ENCODE peak calls at places on chromosomes 5 and 9, in seven cellular contexts. U is H54, Z is IMR-90, W is uterus, H is tibial nerve, N is lower leg skin, F is NB4. J is an unnamed sample.

GRCh38 chr9:83231039-83231438 is 168.1 kb upstream of the RASEF start:
- DNase-seq in Z (no peak), N (no peak), U (no peak), W (no peak), F (no peak), H (no peak), J (no peak)

GRCh38 chr5:131185523-131186104 is 14.9 kb downstream of the LYRM7 start:
- DNase-seq in U (no peak), N (no peak), F (no peak), W (no peak), Z (no peak), H (no peak), J (peak; percentile 30)

GRCh38 chr5:134248271-134248670 is 22.4 kb upstream of the PPP2CA start:
- DNase-seq in F (no peak), Z (peak; percentile 17), W (no peak), U (no peak), H (no peak), N (no peak), J (no peak)

GRCh38 chr5:138920181-138920580 is 45.0 kb upstream of the LRRTM2 start:
- DNase-seq in N (no peak), Z (no peak), W (no peak), H (no peak), F (no peak), U (no peak), J (no peak)

GRCh38 chr5:178213748-178214151 is 9.4 kb downstream of the HNRNPAB start:
- DNase-seq in N (no peak), Z (no peak), H (no peak), W (no peak), F (no peak), U (no peak), J (no peak)

GRCh38 chr9:4116708-4117460 is 183.0 kb downstream of the GLIS3 start:
- DNase-seq in F (no peak), N (no peak), Z (no peak), W (no peak), U (no peak), H (peak; percentile 49), J (no peak)

GRCh38 chr9:106861585-106862114 is 1.3 kb upstream of the ZNF462 start:
- DNase-seq in H (no peak), N (no peak), F (no peak), U (no peak), Z (no peak), W (no peak), J (no peak)

GRCh38 chr9:85258823-85259370 is 482.9 kb downstream of the AGTPBP1 start:
- DNase-seq in W (no peak), N (peak; percentile 86), Z (no peak), H (peak; percentile 66), F (peak; percentile 69), U (peak; percentile 65), J (peak; percentile 25)

GRCh38 chr9:72400866-72401265 is 35.9 kb upstream of the ZFAND5 start:
- DNase-seq in F (no peak), H (no peak), Z (no peak), U (no peak), N (no peak), W (no peak), J (no peak)

GRCh38 chr5:53331463-53331862 is 149.0 kb upstream of the FST start:
- DNase-seq in Z (peak; percentile 94), F (no peak), W (no peak), H (no peak), N (no peak), U (no peak), J (no peak)

GRCh38 chr5:114116981-114117380 is 244.9 kb upstream of the KCNN2 start:
- DNase-seq in H (no peak), Z (no peak), U (no peak), F (no peak), W (no peak), N (no peak), J (no peak)

GRCh38 chr9:96140401-96141180 is 161.4 kb downstream of the HSD17B3 start:
- DNase-seq in N (peak; percentile 85), F (no peak), H (no peak), W (no peak), Z (no peak), U (no peak), J (no peak)

GRCh38 chr5:78630047-78630446 is 18.5 kb downstream of the LHFPL2 start:
- DNase-seq in F (no peak), N (no peak), W (no peak), H (no peak), Z (no peak), U (no peak), J (no peak)

GRCh38 chr9:120950421-120951388 is 24.1 kb upstream of the TRAF1 start:
- DNase-seq in Z (no peak), N (no peak), W (no peak), F (no peak), U (no peak), H (no peak), J (no peak)

GRCh38 chr9:70392189-70392588 is 22.3 kb downstream of the KLF9 start:
- DNase-seq in F (peak; percentile 14), U (no peak), Z (no peak), W (no peak), N (no peak), H (no peak), J (peak; percentile 27)

GRCh38 chr9:21324040-21324439 is 11.2 kb downstream of the KLHL9 start:
- DNase-seq in N (no peak), U (no peak), W (no peak), F (peak; percentile 31), Z (no peak), H (no peak), J (no peak)

GRCh38 chr5:127332250-127332649 is 41.7 kb downstream of the MEGF10 start:
- DNase-seq in N (no peak), W (no peak), F (no peak), H (no peak), Z (no peak), U (no peak), J (no peak)

GRCh38 chr5:124860271-124860670 is 113.8 kb upstream of the ZNF608 start:
- DNase-seq in F (no peak), Z (peak; percentile 16), H (no peak), U (no peak), N (no peak), W (no peak), J (no peak)

GRCh38 chr5:71938886-71939285 is 168.4 kb upstream of the MAP1B start:
- DNase-seq in H (no peak), W (no peak), N (no peak), Z (no peak), F (no peak), U (no peak), J (peak; percentile 24)

GRCh38 chr5:146027746-146028145 is 77.6 kb downstream of the PLAC8L1 start:
- DNase-seq in Z (no peak), H (no peak), U (peak; percentile 51), N (no peak), W (no peak), F (no peak), J (no peak)

GRCh38 chr9:125816321-125816720 is 69.1 kb downstream of the PBX3 start:
- DNase-seq in H (no peak), Z (no peak), W (no peak), F (no peak), N (no peak), U (no peak), J (no peak)

GRCh38 chr9:87234854-87235253 is 262.8 kb upstream of the DAPK1 start:
- DNase-seq in N (no peak), U (no peak), Z (no peak), H (no peak), F (no peak), W (no peak), J (no peak)

GRCh38 chr9:116020146-116020545 is 133.4 kb upstream of the PAPPA start:
- DNase-seq in Z (no peak), W (no peak), H (no peak), U (no peak), F (no peak), N (no peak), J (no peak)

GRCh38 chr9:78605029-78605930 is 308.4 kb downstream of the PSAT1 start:
- DNase-seq in U (no peak), H (no peak), F (no peak), W (no peak), N (no peak), Z (no peak), J (no peak)

GRCh38 chr5:1836891-1837880 is 36.0 kb downstream of the NDUFS6 start:
- DNase-seq in W (no peak), Z (no peak), N (no peak), F (no peak), H (no peak), U (no peak), J (no peak)

GRCh38 chr9:135502168-135502872 is 1.8 kb downstream of the MRPS2 start:
- DNase-seq in W (no peak), Z (no peak), U (no peak), H (no peak), N (no peak), F (no peak), J (no peak)
- TF ChIP-seq POLR2A in W (no peak), Z (no peak), U (no peak), H (no peak), N (no peak), F (no peak), J (no peak)

GRCh38 chr9:35732185-35733108 is at the start of the genes CREB3 and TLN1:
- DNase-seq in U (peak; percentile 71), N (peak; percentile 100), H (peak; percentile 94), Z (peak; percentile 99), F (peak; percentile 97), W (peak; percentile 99), J (peak; percentile 97)
- TF ChIP-seq POLR2A in U (peak; percentile 66), N (no peak), H (peak; percentile 89), Z (peak; percentile 98), F (peak; percentile 15), W (peak; percentile 93), J (peak; percentile 76)

GRCh38 chr9:112037281-112038016 is 137.6 kb downstream of the SUSD1 start:
- DNase-seq in Z (peak; percentile 94), W (no peak), U (no peak), N (no peak), H (no peak), F (peak; percentile 76), J (no peak)
- TF ChIP-seq POLR2A in Z (no peak), W (no peak), U (no peak), N (no peak), H (no peak), F (no peak), J (no peak)

GRCh38 chr5:151095341-151096000 is 14.6 kb upstream of the TNIP1 start:
- DNase-seq in N (no peak), W (no peak), F (no peak), Z (no peak), U (no peak), H (no peak), J (peak; percentile 13)

GRCh38 chr5:151093476-151093889 is 12.6 kb upstream of the TNIP1 start:
- DNase-seq in H (peak; percentile 78), U (peak; percentile 63), N (no peak), Z (peak; percentile 94), W (no peak), F (peak; percentile 74), J (no peak)

GRCh38 chr5:151094861-151095260 is 14.0 kb upstream of the TNIP1 start:
- DNase-seq in N (no peak), W (no peak), F (no peak), U (no peak), H (no peak), Z (no peak), J (no peak)

GRCh38 chr5:151092750-151093149 is 11.9 kb upstream of the TNIP1 start:
- DNase-seq in H (no peak), Z (peak; percentile 86), U (peak; percentile 64), F (peak; percentile 84), N (no peak), W (no peak), J (no peak)

GRCh38 chr5:151094054-151094858 is 13.4 kb upstream of the TNIP1 start:
- DNase-seq in F (peak; percentile 32), W (no peak), N (no peak), Z (peak; percentile 34), H (no peak), U (no peak), J (no peak)
- TF ChIP-seq POLR2A in F (no peak), W (no peak), N (no peak), Z (no peak), H (no peak), U (no peak), J (no peak)

J was measured in erythroblast.